ENCODE peak calls at places on chromosomes 13 and 19, in ten cellular contexts. B is cardiac fibroblast; E is NCI-H1436 treated with DMSO at 0.1 percent for 48 hours; W is adipocyte; H is COR-L47; O is mucosa of descending colon; I is psoas muscle; S is activated CD8-positive, alpha-beta T cell treated with anti-CD3 and anti-CD28 coated beads, Interleukin-2, amount 10 ng/mL, durations not matched to agents 7 days and 5 days; C is CD8-positive, alpha-beta T cell; Q is dermis blood vessel endothelial cell. V is an unnamed sample.

GRCh38 chr19:12035220-12036172 is at the start of gene ZNF433:
- DNase-seq in B (peak; percentile 86), E (no peak), W (peak; percentile 97), H (peak; percentile 93), O (peak; percentile 99), I (peak; percentile 96), S (peak; percentile 78), C (peak; percentile 60), Q (peak; percentile 80), V (peak; percentile 98)

GRCh38 chr19:32570081-32570785 is 10.8 kb upstream of the PDCD5 start:
- DNase-seq in B (peak; percentile 71), E (no peak), W (peak; percentile 78), H (peak; percentile 46), O (peak; percentile 74), I (no peak), S (peak; percentile 71), C (peak; percentile 25), Q (peak; percentile 72), V (no peak)

GRCh38 chr13:67408823-67409222 is 178.7 kb upstream of the PCDH9 start:
- DNase-seq in B (peak; percentile 75), E (no peak), W (peak; percentile 53), H (no peak), O (no peak), I (no peak), S (no peak), C (no peak), Q (no peak), V (no peak)

GRCh38 chr13:61664821-61665705 is 249.4 kb upstream of the PCDH20 start:
- DNase-seq in B (peak; percentile 1), E (no peak), W (no peak), H (no peak), O (no peak), I (no peak), S (no peak), C (no peak), Q (no peak), V (no peak)

GRCh38 chr13:113838711-113839201 is 25.1 kb downstream of the GAS6 start:
- DNase-seq in B (no peak), E (no peak), W (no peak), H (no peak), O (no peak), I (peak; percentile 18), S (no peak), C (no peak), Q (no peak), V (no peak)

GRCh38 chr19:46416077-46416709 is 2.8 kb upstream of the CCDC8 start:
- DNase-seq in B (peak; percentile 95), E (peak; percentile 19), W (peak; percentile 96), H (peak; percentile 92), O (peak; percentile 65), I (peak; percentile 87), S (peak; percentile 52), C (no peak), Q (peak; percentile 63), V (peak; percentile 58)

GRCh38 chr13:42484396-42484795 is 89.6 kb upstream of the TNFSF11 start:
- DNase-seq in B (peak; percentile 33), E (no peak), W (no peak), H (no peak), O (no peak), I (no peak), S (no peak), C (no peak), Q (no peak), V (no peak)

GRCh38 chr13:24630121-24630520 is 50.1 kb upstream of the ATP12A start:
- DNase-seq in B (no peak), E (no peak), W (no peak), H (no peak), O (no peak), I (no peak), S (no peak), C (no peak), Q (no peak), V (no peak)

GRCh38 chr19:2032296-2032941 is 16.9 kb upstream of the BTBD2 start:
- DNase-seq in B (peak; percentile 93), E (no peak), W (peak; percentile 93), H (peak; percentile 83), O (peak; percentile 95), I (peak; percentile 96), S (peak; percentile 59), C (no peak), Q (peak; percentile 83), V (peak; percentile 96)

GRCh38 chr13:94641432-94641941 is 39.8 kb downstream of the GPR180 start:
- DNase-seq in B (peak; percentile 91), E (peak; percentile 65), W (peak; percentile 84), H (peak; percentile 75), O (no peak), I (no peak), S (no peak), C (no peak), Q (peak; percentile 80), V (no peak)

GRCh38 chr19:15575406-15575805 is 39.6 kb upstream of the CYP4F8 start:
- DNase-seq in B (no peak), E (no peak), W (no peak), H (no peak), O (no peak), I (no peak), S (no peak), C (no peak), Q (no peak), V (no peak)

GRCh38 chr13:77611068-77611467 is 75.6 kb downstream of the SCEL start:
- DNase-seq in B (no peak), E (no peak), W (no peak), H (no peak), O (no peak), I (no peak), S (no peak), C (no peak), Q (no peak), V (no peak)

GRCh38 chr19:18663940-18664530 is 19.4 kb upstream of the CRTC1 start:
- DNase-seq in B (no peak), E (no peak), W (no peak), H (no peak), O (no peak), I (no peak), S (peak; percentile 46), C (no peak), Q (no peak), V (no peak)

GRCh38 chr19:47324502-47324901 is 7.5 kb upstream of the C5AR2 start:
- DNase-seq in B (no peak), E (no peak), W (no peak), H (no peak), O (peak; percentile 23), I (peak; percentile 36), S (no peak), C (no peak), Q (peak; percentile 40), V (no peak)

GRCh38 chr19:3006075-3006767 is 22.9 kb downstream of the TLE2 start:
- DNase-seq in B (no peak), E (no peak), W (no peak), H (no peak), O (peak; percentile 30), I (no peak), S (peak; percentile 38), C (no peak), Q (no peak), V (no peak)

V was measured in tibial nerve.